ENCODE peak calls at places on chromosomes 11 and 22, in four cellular contexts. T is skeletal muscle cell; Q is naive B cell; E is activated effector memory CD4-positive, alpha-beta T cell treated with anti-CD3 and anti-CD28 coated beads, Interleukin-2, amount 50 U/mL, for 16 hours. M is an unnamed sample.

GRCh38 chr11:128544625-128545024 is 42.7 kb downstream of the ETS1 start:
- DNase-seq in E (peak), T (peak), Q (no peak), M (peak)

GRCh38 chr11:56948991-56949390 is 39.7 kb upstream of the OR5AK2 start:
- DNase-seq in E (no peak), Q (no peak), T (no peak), M (no peak)

GRCh38 chr11:70805243-70805642 is 406.9 kb downstream of the CTTN start:
- DNase-seq in Q (no peak), E (no peak), T (no peak), M (no peak)

GRCh38 chr11:4511846-4512245 is 29.4 kb downstream of the OR52K1 start:
- DNase-seq in E (no peak), T (no peak), Q (no peak), M (no peak)

GRCh38 chr22:23137905-23138520 is 3.8 kb downstream of the RSPH14 start:
- DNase-seq in E (peak), Q (peak), T (no peak), M (no peak)

GRCh38 chr11:61059260-61059752 is 43.0 kb upstream of the CD5 start:
- DNase-seq in E (peak), Q (no peak), T (no peak), M (no peak)

GRCh38 chr22:22959147-22959827 is 71.7 kb downstream of the IGLL5 start:
- DNase-seq in T (no peak), E (peak), Q (peak), M (peak)

GRCh38 chr11:100581318-100581717 is 105.8 kb upstream of the ARHGAP42 start:
- DNase-seq in T (no peak), Q (no peak), E (no peak), M (no peak)

GRCh38 chr11:118679483-118679882 is at the start of gene TREH:
- DNase-seq in E (peak), Q (no peak), T (no peak), M (no peak)

GRCh38 chr11:110027627-110028371 is 65.4 kb upstream of the ZC3H12C start:
- DNase-seq in T (no peak), Q (no peak), E (no peak), M (no peak)

GRCh38 chr11:119747868-119748660 is 19.1 kb upstream of the NECTIN1 start:
- DNase-seq in Q (no peak), T (no peak), E (peak), M (no peak)

GRCh38 chr11:112784323-112785073 is 176.7 kb upstream of the NCAM1 start:
- DNase-seq in Q (no peak), T (peak), E (no peak), M (peak)

GRCh38 chr22:44783581-44783980 is 31.2 kb downstream of the ARHGAP8 start:
- DNase-seq in Q (no peak), E (no peak), T (no peak), M (no peak)

GRCh38 chr11:78427615-78428272 is 10.1 kb upstream of the GAB2 start:
- DNase-seq in T (no peak), Q (peak), E (no peak), M (no peak)

GRCh38 chr11:86068138-86068861 is 584 bp downstream of the PICALM start:
- DNase-seq in T (no peak), Q (peak), E (peak), M (peak)

GRCh38 chr22:32050678-32051515 is 7.8 kb downstream of the SLC5A1 start:
- DNase-seq in E (peak), Q (no peak), T (peak), M (no peak)

GRCh38 chr11:27456140-27456801 is 16.3 kb downstream of the LGR4 start:
- DNase-seq in E (no peak), Q (no peak), T (no peak), M (no peak)

GRCh38 chr11:111644922-111645321 is 42.7 kb downstream of the SIK2 start:
- DNase-seq in Q (no peak), T (no peak), E (no peak), M (no peak)

GRCh38 chr11:106875013-106875412 is 143.3 kb downstream of the GUCY1A2 start:
- DNase-seq in T (no peak), Q (no peak), E (no peak), M (no peak)

GRCh38 chr11:97786961-97787360 is 1233.8 kb upstream of the CNTN5 start:
- DNase-seq in T (no peak), E (no peak), Q (no peak), M (peak)

GRCh38 chr22:43474161-43475101 is 62.6 kb downstream of the MPPED1 start:
- DNase-seq in T (no peak), Q (no peak), E (peak), M (no peak)

GRCh38 chr11:16788141-16789060 is 50.0 kb downstream of the C11orf58 start:
- DNase-seq in Q (peak), T (no peak), E (peak), M (peak)

GRCh38 chr22:33579448-33580093 is 340.7 kb downstream of the LARGE1 start:
- DNase-seq in E (peak), T (no peak), Q (peak), M (peak)

GRCh38 chr22:41197046-41197807 is 7.9 kb upstream of the L3MBTL2 start:
- DNase-seq in E (peak), T (no peak), Q (peak), M (peak)

GRCh38 chr11:42237701-42238235 is 778.3 kb upstream of the LRRC4C start:
- DNase-seq in Q (no peak), T (peak), E (no peak), M (no peak)

GRCh38 chr11:119093951-119094815 is 7.5 kb downstream of the DPAGT1 start:
- DNase-seq in Q (peak), E (peak), T (no peak), M (peak)

GRCh38 chr11:61923166-61924015 is 6.0 kb upstream of the RAB3IL1 start:
- DNase-seq in E (peak), T (peak), Q (no peak), M (no peak)

GRCh38 chr11:55707029-55707428 is 45.0 kb downstream of the OR4C6 start:
- DNase-seq in T (no peak), Q (no peak), E (no peak), M (peak)